ENCODE peak calls at places on chromosomes 11 and 22, in ten cellular contexts. V is activated CD4-positive, alpha-beta T cell treated with anti-CD3 and anti-CD28 coated beads, Interleukin-2, amount 50 U/mL, for 24 hours; Y is type B pancreatic cell; L is fibroblast of pulmonary artery; H is iris pigment epithelial cell; G is AG10803; I is fibroblast of the aortic adventitia; O is GDM1; R is ACHN; D is activated T-helper 1 cell treated with anti-CD3 and anti-CD28 coated beads, Interleukin-2, amount 50 U/mL, for 16 hours. K is an unnamed sample.

GRCh38 chr11:59550842-59551650 is 39.7 kb downstream of the OR4D9 start:
- DNase-seq in V (peak), Y (peak), L (peak), H (peak), G (peak), I (peak), O (no peak), R (peak), D (peak), K (peak)

GRCh38 chr11:72039108-72039850 is 40.6 kb downstream of the IL18BP start:
- DNase-seq in V (no peak), Y (no peak), L (no peak), H (peak), G (peak), I (peak), O (no peak), R (no peak), D (no peak), K (no peak)

GRCh38 chr11:85551881-85552280 is 75.3 kb downstream of the DLG2 start:
- DNase-seq in V (no peak), Y (no peak), L (no peak), H (no peak), G (no peak), I (no peak), O (no peak), R (no peak), D (no peak), K (no peak)

GRCh38 chr11:5486421-5486820 is 2.1 kb upstream of the OR52D1 start:
- DNase-seq in V (no peak), Y (no peak), L (no peak), H (no peak), G (no peak), I (no peak), O (no peak), R (no peak), D (no peak), K (no peak)

GRCh38 chr11:132632641-132633124 is 899.6 kb downstream of the OPCML start:
- DNase-seq in V (no peak), Y (no peak), L (peak), H (peak), G (peak), I (peak), O (no peak), R (peak), D (no peak), K (peak)

GRCh38 chr11:61146413-61146812 is 14.8 kb downstream of the VPS37C start:
- DNase-seq in V (no peak), Y (no peak), L (no peak), H (no peak), G (no peak), I (no peak), O (peak), R (no peak), D (no peak), K (no peak)

GRCh38 chr22:27662359-27663030 is 139.1 kb downstream of the MN1 start:
- DNase-seq in V (no peak), Y (no peak), L (peak), H (no peak), G (no peak), I (peak), O (no peak), R (no peak), D (no peak), K (no peak)

GRCh38 chr11:103536335-103536722 is 427.1 kb downstream of the DYNC2H1 start:
- DNase-seq in V (no peak), Y (no peak), L (no peak), H (no peak), G (no peak), I (no peak), O (no peak), R (no peak), D (no peak), K (no peak)

GRCh38 chr11:47858169-47858543 is 10.0 kb upstream of the NUP160 start:
- DNase-seq in V (no peak), Y (no peak), L (peak), H (peak), G (peak), I (peak), O (no peak), R (peak), D (no peak), K (no peak)

GRCh38 chr22:22045576-22046335 is 63.2 kb upstream of the TOP3B start:
- DNase-seq in V (no peak), Y (no peak), L (no peak), H (no peak), G (no peak), I (no peak), O (no peak), R (no peak), D (no peak), K (no peak)

GRCh38 chr11:33642461-33643166 is 58.0 kb downstream of the C11orf91 start:
- DNase-seq in V (no peak), Y (no peak), L (no peak), H (no peak), G (no peak), I (no peak), O (no peak), R (no peak), D (no peak), K (no peak)

GRCh38 chr11:10436224-10436623 is 18.8 kb upstream of the AMPD3 start:
- DNase-seq in V (no peak), Y (no peak), L (no peak), H (no peak), G (no peak), I (no peak), O (peak), R (no peak), D (no peak), K (no peak)

GRCh38 chr11:57547854-57548377 is 10.5 kb downstream of the SMTNL1 start:
- DNase-seq in V (no peak), Y (no peak), L (no peak), H (no peak), G (no peak), I (no peak), O (no peak), R (no peak), D (no peak), K (no peak)

GRCh38 chr22:44505796-44506354 is 7.8 kb upstream of the RTL6 start:
- DNase-seq in V (no peak), Y (no peak), L (no peak), H (no peak), G (peak), I (peak), O (no peak), R (no peak), D (no peak), K (no peak)

GRCh38 chr11:27963370-27963769 is 144.6 kb downstream of the KIF18A start:
- DNase-seq in V (no peak), Y (no peak), L (no peak), H (no peak), G (no peak), I (no peak), O (no peak), R (no peak), D (no peak), K (no peak)

GRCh38 chr11:116716617-116717016 is 56.2 kb downstream of the BUD13 start:
- DNase-seq in V (no peak), Y (no peak), L (no peak), H (no peak), G (no peak), I (no peak), O (no peak), R (no peak), D (no peak), K (no peak)

GRCh38 chr22:48679656-48680555 is 1147.8 kb downstream of the BRD1 start:
- DNase-seq in V (no peak), Y (no peak), L (no peak), H (no peak), G (no peak), I (no peak), O (no peak), R (no peak), D (no peak), K (no peak)

GRCh38 chr11:109853156-109853776 is 239.9 kb upstream of the ZC3H12C start:
- DNase-seq in V (no peak), Y (no peak), L (peak), H (peak), G (peak), I (peak), O (peak), R (peak), D (no peak), K (peak)

GRCh38 chr11:110867951-110868350 is 155.7 kb upstream of the ARHGAP20 start:
- DNase-seq in V (no peak), Y (no peak), L (no peak), H (no peak), G (no peak), I (no peak), O (no peak), R (no peak), D (no peak), K (no peak)

GRCh38 chr11:65141896-65142494 is 7.7 kb upstream of the SYVN1 start:
- DNase-seq in V (no peak), Y (no peak), L (no peak), H (no peak), G (no peak), I (no peak), O (no peak), R (no peak), D (no peak), K (no peak)

GRCh38 chr11:83612891-83613766 is 327.0 kb upstream of the CCDC90B start:
- DNase-seq in V (no peak), Y (no peak), L (no peak), H (no peak), G (no peak), I (no peak), O (no peak), R (no peak), D (no peak), K (peak)

GRCh38 chr11:130573767-130574166 is 125.3 kb downstream of the ADAMTS15 start:
- DNase-seq in V (no peak), Y (no peak), L (no peak), H (no peak), G (no peak), I (no peak), O (no peak), R (no peak), D (no peak), K (no peak)

GRCh38 chr11:77418981-77419592 is 54.8 kb downstream of the PAK1 start:
- DNase-seq in V (no peak), Y (no peak), L (peak), H (peak), G (no peak), I (no peak), O (no peak), R (no peak), D (no peak), K (no peak)

GRCh38 chr22:38246692-38247091 is 26.1 kb downstream of the TMEM184B start:
- DNase-seq in V (no peak), Y (no peak), L (no peak), H (no peak), G (no peak), I (no peak), O (no peak), R (no peak), D (no peak), K (no peak)

GRCh38 chr22:38267086-38267485 is 5.7 kb downstream of the TMEM184B start:
- DNase-seq in V (no peak), Y (no peak), L (peak), H (peak), G (no peak), I (peak), O (peak), R (no peak), D (peak), K (no peak)

GRCh38 chr11:76321820-76322524 is 59.0 kb downstream of the THAP12 start:
- DNase-seq in V (no peak), Y (no peak), L (no peak), H (no peak), G (no peak), I (no peak), O (no peak), R (no peak), D (no peak), K (no peak)

GRCh38 chr11:19696073-19696472 is 16.6 kb upstream of the NAV2 start:
- DNase-seq in V (no peak), Y (no peak), L (no peak), H (no peak), G (no peak), I (no peak), O (no peak), R (no peak), D (no peak), K (no peak)

GRCh38 chr11:62599909-62600308 is 1.8 kb downstream of the MTA2 start:
- DNase-seq in V (no peak), Y (no peak), L (no peak), H (no peak), G (no peak), I (no peak), O (no peak), R (no peak), D (no peak), K (no peak)

GRCh38 chr11:59267738-59268475 is 55.2 kb upstream of the MPEG1 start:
- DNase-seq in V (no peak), Y (no peak), L (no peak), H (no peak), G (no peak), I (no peak), O (no peak), R (no peak), D (no peak), K (no peak)

GRCh38 chr11:46480166-46480726 is 88.7 kb upstream of the CHRM4 start:
- DNase-seq in V (no peak), Y (no peak), L (no peak), H (no peak), G (no peak), I (no peak), O (no peak), R (no peak), D (no peak), K (no peak)

GRCh38 chr11:113532697-113533424 is 57.7 kb upstream of the DRD2 start:
- DNase-seq in V (peak), Y (peak), L (peak), H (peak), G (peak), I (peak), O (peak), R (peak), D (peak), K (peak)

GRCh38 chr11:26510756-26511155 is 61.3 kb downstream of the MUC15 start:
- DNase-seq in V (no peak), Y (no peak), L (no peak), H (no peak), G (no peak), I (no peak), O (no peak), R (no peak), D (no peak), K (no peak)

GRCh38 chr11:67506426-67507032 is 1.4 kb upstream of the PITPNM1 start:
- DNase-seq in V (no peak), Y (no peak), L (no peak), H (no peak), G (no peak), I (no peak), O (no peak), R (no peak), D (no peak), K (no peak)

GRCh38 chr11:101741479-101742175 is 157.8 kb upstream of the TRPC6 start:
- DNase-seq in V (no peak), Y (no peak), L (no peak), H (no peak), G (no peak), I (no peak), O (no peak), R (no peak), D (no peak), K (no peak)

GRCh38 chr11:69499216-69499945 is 17.9 kb downstream of the LINC01488 start:
- DNase-seq in V (no peak), Y (no peak), L (no peak), H (no peak), G (no peak), I (no peak), O (no peak), R (no peak), D (no peak), K (no peak)

GRCh38 chr11:75538150-75538942 is 12.6 kb upstream of the GDPD5 start:
- DNase-seq in V (no peak), Y (no peak), L (no peak), H (no peak), G (no peak), I (no peak), O (no peak), R (no peak), D (no peak), K (no peak)

K was measured in NCI-H526 treated with DMSO at 0.1 percent for 48 hours.